ENCODE peak calls at places on chromosomes 4 and X, in eight cellular contexts. One of them, this sample, is unnamed.

GRCh38 chr4:78222575-78223186 is 165.6 kb downstream of the FRAS1 start:
- DNase-seq in neural progenitor cell: peak
- DNase-seq in cardiac muscle cell: no peak
- DNase-seq in adrenal gland: no peak
- DNase-seq in tibial nerve: no peak
- DNase-seq in IMR-90: no peak
- DNase-seq in AG04450: no peak
- DNase-seq in K562: no peak
- DNase-seq in this sample: no peak

GRCh38 chrX:40153335-40154221 is 55.8 kb upstream of the BCOR start:
- DNase-seq in neural progenitor cell: peak
- DNase-seq in cardiac muscle cell: peak
- DNase-seq in adrenal gland: peak
- DNase-seq in tibial nerve: no peak
- DNase-seq in IMR-90: no peak
- DNase-seq in AG04450: no peak
- DNase-seq in K562: peak
- DNase-seq in this sample: no peak

GRCh38 chrX:154695913-154696312 is 42.5 kb upstream of the CTAG2 start:
- DNase-seq in neural progenitor cell: no peak
- DNase-seq in cardiac muscle cell: no peak
- DNase-seq in adrenal gland: no peak
- DNase-seq in tibial nerve: no peak
- DNase-seq in IMR-90: peak
- DNase-seq in AG04450: no peak
- DNase-seq in K562: no peak
- DNase-seq in this sample: no peak

GRCh38 chr4:121736735-121737351 is 28.1 kb downstream of the SMIM43 start:
- DNase-seq in neural progenitor cell: peak
- DNase-seq in cardiac muscle cell: peak
- DNase-seq in adrenal gland: no peak
- DNase-seq in tibial nerve: peak
- DNase-seq in IMR-90: peak
- DNase-seq in AG04450: no peak
- DNase-seq in K562: peak
- DNase-seq in this sample: peak

GRCh38 chr4:169659736-169660670 is 39.6 kb downstream of the CLCN3 start:
- DNase-seq in neural progenitor cell: peak
- DNase-seq in cardiac muscle cell: peak
- DNase-seq in adrenal gland: peak
- DNase-seq in tibial nerve: peak
- DNase-seq in IMR-90: peak
- DNase-seq in AG04450: peak
- DNase-seq in K562: peak
- DNase-seq in this sample: peak

GRCh38 chrX:23699636-23700194 is 32.4 kb downstream of the PRDX4 start:
- DNase-seq in neural progenitor cell: peak
- DNase-seq in cardiac muscle cell: peak
- DNase-seq in adrenal gland: peak
- DNase-seq in tibial nerve: peak
- DNase-seq in IMR-90: peak
- DNase-seq in AG04450: no peak
- DNase-seq in K562: peak
- DNase-seq in this sample: no peak

GRCh38 chr4:48938831-48939230 is 32.3 kb upstream of the OCIAD2 start:
- DNase-seq in neural progenitor cell: no peak
- DNase-seq in cardiac muscle cell: no peak
- DNase-seq in adrenal gland: no peak
- DNase-seq in tibial nerve: no peak
- DNase-seq in IMR-90: no peak
- DNase-seq in AG04450: no peak
- DNase-seq in K562: no peak
- DNase-seq in this sample: no peak

GRCh38 chrX:13029831-13030771 is 14.3 kb downstream of the FAM9C start:
- DNase-seq in neural progenitor cell: peak
- DNase-seq in cardiac muscle cell: no peak
- DNase-seq in adrenal gland: no peak
- DNase-seq in tibial nerve: no peak
- DNase-seq in IMR-90: no peak
- DNase-seq in AG04450: no peak
- DNase-seq in K562: no peak
- DNase-seq in this sample: no peak

GRCh38 chr4:48334900-48335384 is 6.4 kb upstream of the SLAIN2 start:
- DNase-seq in neural progenitor cell: no peak
- DNase-seq in cardiac muscle cell: no peak
- DNase-seq in adrenal gland: no peak
- DNase-seq in tibial nerve: no peak
- DNase-seq in IMR-90: no peak
- DNase-seq in AG04450: no peak
- DNase-seq in K562: peak
- DNase-seq in this sample: no peak

GRCh38 chr4:110085131-110085530 is 113.3 kb downstream of the ELOVL6 start:
- DNase-seq in neural progenitor cell: no peak
- DNase-seq in cardiac muscle cell: peak
- DNase-seq in adrenal gland: peak
- DNase-seq in tibial nerve: peak
- DNase-seq in IMR-90: peak
- DNase-seq in AG04450: no peak
- DNase-seq in K562: peak
- DNase-seq in this sample: no peak

GRCh38 chr4:75919914-75920313 is 17.7 kb upstream of the PPEF2 start:
- DNase-seq in neural progenitor cell: no peak
- DNase-seq in cardiac muscle cell: no peak
- DNase-seq in adrenal gland: peak
- DNase-seq in tibial nerve: no peak
- DNase-seq in IMR-90: peak
- DNase-seq in AG04450: no peak
- DNase-seq in K562: no peak
- DNase-seq in this sample: no peak

GRCh38 chr4:107856901-107857300 is 32.2 kb downstream of the SGMS2 start:
- DNase-seq in neural progenitor cell: no peak
- DNase-seq in cardiac muscle cell: no peak
- DNase-seq in adrenal gland: no peak
- DNase-seq in tibial nerve: no peak
- DNase-seq in IMR-90: no peak
- DNase-seq in AG04450: no peak
- DNase-seq in K562: no peak
- DNase-seq in this sample: no peak

GRCh38 chrX:5595570-5595969 is 633.1 kb downstream of the NLGN4X start:
- DNase-seq in neural progenitor cell: no peak
- DNase-seq in cardiac muscle cell: no peak
- DNase-seq in adrenal gland: no peak
- DNase-seq in tibial nerve: no peak
- DNase-seq in IMR-90: no peak
- DNase-seq in AG04450: no peak
- DNase-seq in K562: no peak
- DNase-seq in this sample: no peak

GRCh38 chrX:97968376-97969104 is 1084.8 kb downstream of the RPA4 start:
- DNase-seq in neural progenitor cell: peak
- DNase-seq in cardiac muscle cell: no peak
- DNase-seq in adrenal gland: no peak
- DNase-seq in tibial nerve: no peak
- DNase-seq in IMR-90: no peak
- DNase-seq in AG04450: no peak
- DNase-seq in K562: no peak
- DNase-seq in this sample: no peak

DNA sequence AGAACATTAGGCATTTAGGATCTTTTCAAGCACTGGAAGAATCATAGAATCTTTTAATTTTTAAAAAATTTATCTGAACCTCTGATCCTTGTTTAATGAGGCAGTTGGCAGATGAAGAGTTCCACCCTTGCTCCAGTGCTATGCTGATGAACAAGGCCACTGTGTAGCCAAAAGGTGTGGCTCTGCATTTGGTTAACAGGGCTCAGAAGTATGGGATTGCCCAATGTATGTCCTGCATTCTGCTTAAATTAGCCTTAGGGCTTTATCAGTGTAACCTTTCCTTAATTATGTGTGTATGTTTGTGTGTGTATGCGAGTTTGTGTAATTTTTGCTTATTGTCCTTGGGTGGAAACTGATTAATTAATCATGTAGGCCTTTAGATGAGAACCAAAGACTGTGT is 43.3 kb upstream of the PPM1K start:
- DNase-seq in neural progenitor cell: no peak
- DNase-seq in cardiac muscle cell: no peak
- DNase-seq in adrenal gland: no peak
- DNase-seq in tibial nerve: no peak
- DNase-seq in IMR-90: no peak
- DNase-seq in AG04450: no peak
- DNase-seq in K562: no peak
- DNase-seq in this sample: no peak
- H3K27ac ChIP-seq in neural progenitor cell: no peak
- H3K27ac ChIP-seq in cardiac muscle cell: no peak
- H3K27ac ChIP-seq in adrenal gland: no peak
- H3K27ac ChIP-seq in tibial nerve: no peak
- H3K27ac ChIP-seq in IMR-90: no peak
- H3K27ac ChIP-seq in AG04450: no peak
- H3K27ac ChIP-seq in K562: no peak
- H3K27ac ChIP-seq in this sample: no peak

GRCh38 chrX:107542500-107542899 is 85.8 kb upstream of the PRPS1 start:
- DNase-seq in neural progenitor cell: peak
- DNase-seq in cardiac muscle cell: no peak
- DNase-seq in adrenal gland: no peak
- DNase-seq in tibial nerve: no peak
- DNase-seq in IMR-90: peak
- DNase-seq in AG04450: no peak
- DNase-seq in K562: no peak
- DNase-seq in this sample: peak
- TF ChIP-seq CTCF in neural progenitor cell: peak
- TF ChIP-seq CTCF in cardiac muscle cell: peak
- TF ChIP-seq CTCF in adrenal gland: no peak
- TF ChIP-seq CTCF in tibial nerve: no peak
- TF ChIP-seq CTCF in IMR-90: peak
- TF ChIP-seq CTCF in AG04450: peak
- TF ChIP-seq CTCF in K562: no peak
- TF ChIP-seq CTCF in this sample: no peak

DNA sequence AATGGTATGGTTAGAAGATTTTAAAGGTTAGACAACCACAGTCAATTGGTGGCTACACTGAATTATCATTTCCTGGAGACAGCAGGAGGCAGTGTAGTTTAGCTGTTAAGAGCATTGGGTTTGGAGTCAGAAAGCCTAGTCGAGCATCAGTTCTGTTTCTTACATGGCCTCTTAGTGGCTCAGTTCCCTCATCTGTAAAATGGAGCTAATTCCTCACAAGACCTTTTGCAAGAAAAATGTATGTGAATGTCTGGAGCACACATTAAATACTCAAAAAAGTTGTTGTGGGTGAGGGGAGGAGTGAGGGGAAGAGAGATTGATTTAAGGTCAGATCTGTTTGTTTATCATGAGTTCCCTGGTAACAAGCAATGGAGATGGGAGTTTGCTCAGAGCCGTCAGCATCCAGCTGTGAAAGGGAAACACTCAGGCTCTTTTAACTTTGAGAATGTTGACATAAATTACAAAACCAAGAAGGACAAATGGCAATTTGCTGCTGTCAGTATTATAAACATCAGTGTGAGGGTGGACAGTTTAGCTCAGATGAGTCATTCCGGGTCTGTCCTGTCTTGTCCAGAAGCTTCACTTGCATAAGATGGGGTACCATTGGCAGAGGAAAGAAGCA is 98.2 kb upstream of the PGRMC2 start:
- DNase-seq in neural progenitor cell: no peak
- DNase-seq in cardiac muscle cell: no peak
- DNase-seq in adrenal gland: no peak
- DNase-seq in tibial nerve: no peak
- DNase-seq in IMR-90: peak
- DNase-seq in AG04450: no peak
- DNase-seq in K562: peak
- DNase-seq in this sample: peak
- H3K27ac ChIP-seq in neural progenitor cell: no peak
- H3K27ac ChIP-seq in cardiac muscle cell: no peak
- H3K27ac ChIP-seq in adrenal gland: peak
- H3K27ac ChIP-seq in tibial nerve: peak
- H3K27ac ChIP-seq in IMR-90: peak
- H3K27ac ChIP-seq in AG04450: peak
- H3K27ac ChIP-seq in K562: no peak
- H3K27ac ChIP-seq in this sample: peak

GRCh38 chrX:44938111-44938510 is 65.1 kb downstream of the KDM6A start:
- DNase-seq in neural progenitor cell: no peak
- DNase-seq in cardiac muscle cell: no peak
- DNase-seq in adrenal gland: no peak
- DNase-seq in tibial nerve: no peak
- DNase-seq in IMR-90: no peak
- DNase-seq in AG04450: no peak
- DNase-seq in K562: no peak
- DNase-seq in this sample: no peak
- TF ChIP-seq CTCF in neural progenitor cell: no peak
- TF ChIP-seq CTCF in cardiac muscle cell: no peak
- TF ChIP-seq CTCF in adrenal gland: no peak
- TF ChIP-seq CTCF in tibial nerve: no peak
- TF ChIP-seq CTCF in IMR-90: no peak
- TF ChIP-seq CTCF in AG04450: no peak
- TF ChIP-seq CTCF in K562: no peak
- TF ChIP-seq CTCF in this sample: no peak

DNA sequence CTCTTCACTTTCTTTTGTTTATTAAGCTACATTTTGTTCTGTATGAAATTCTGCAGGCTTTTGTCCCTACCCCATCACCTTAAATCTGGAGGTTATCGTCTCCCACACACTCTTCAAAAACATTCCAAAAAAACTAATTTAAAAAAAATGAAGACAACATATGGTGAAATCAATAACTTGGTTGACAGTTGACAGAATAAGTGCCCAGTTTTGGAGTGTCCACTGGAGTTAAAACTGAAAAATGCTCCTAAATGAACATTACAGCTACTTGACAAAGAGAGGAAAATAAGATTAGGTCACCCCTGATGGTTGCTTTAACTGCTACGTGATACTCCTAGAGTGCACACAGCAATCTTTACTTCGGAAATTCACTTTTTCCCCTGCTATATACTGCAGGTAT is 618 bp upstream of the ZNF827 start:
- DNase-seq in neural progenitor cell: no peak
- DNase-seq in cardiac muscle cell: peak
- DNase-seq in adrenal gland: no peak
- DNase-seq in tibial nerve: no peak
- DNase-seq in IMR-90: peak
- DNase-seq in AG04450: no peak
- DNase-seq in K562: no peak
- DNase-seq in this sample: no peak
- H3K27ac ChIP-seq in neural progenitor cell: no peak
- H3K27ac ChIP-seq in cardiac muscle cell: peak
- H3K27ac ChIP-seq in adrenal gland: peak
- H3K27ac ChIP-seq in tibial nerve: no peak
- H3K27ac ChIP-seq in IMR-90: no peak
- H3K27ac ChIP-seq in AG04450: peak
- H3K27ac ChIP-seq in K562: no peak
- H3K27ac ChIP-seq in this sample: peak

GRCh38 chr4:173301518-173302201 is 32.5 kb downstream of the HMGB2 start:
- DNase-seq in neural progenitor cell: peak
- DNase-seq in cardiac muscle cell: peak
- DNase-seq in adrenal gland: no peak
- DNase-seq in tibial nerve: no peak
- DNase-seq in IMR-90: peak
- DNase-seq in AG04450: peak
- DNase-seq in K562: peak
- DNase-seq in this sample: no peak
- TF ChIP-seq CTCF in neural progenitor cell: peak
- TF ChIP-seq CTCF in cardiac muscle cell: peak
- TF ChIP-seq CTCF in adrenal gland: peak
- TF ChIP-seq CTCF in tibial nerve: peak
- TF ChIP-seq CTCF in IMR-90: peak
- TF ChIP-seq CTCF in AG04450: peak
- TF ChIP-seq CTCF in K562: peak
- TF ChIP-seq CTCF in this sample: peak

This sample was measured in RWPE1.